ENCODE peak calls at places on chromosomes 11 and 22, in seven cellular contexts. One of them, this sample, is unnamed.
A peak's percentile ranks its signal among the peaks of the same experiment; 100 is the strongest.

GRCh38 chr22:17086301-17086700 is 1.5 kb downstream of the IL17RA start:
- DNase-seq in lower lobe of right lung: no peak
- DNase-seq in kidney epithelial cell: no peak
- DNase-seq in LNCaP clone FGC: no peak
- DNase-seq in suprapubic skin: peak; percentile 54
- DNase-seq in psoas muscle: no peak
- DNase-seq in IMR-90: no peak
- DNase-seq in this sample: no peak

GRCh38 chr11:73478737-73479347 is 102.6 kb downstream of the RELT start:
- DNase-seq in kidney epithelial cell: no peak
- DNase-seq in IMR-90: peak; percentile 42
- DNase-seq in LNCaP clone FGC: no peak
- DNase-seq in psoas muscle: no peak
- DNase-seq in lower lobe of right lung: no peak
- DNase-seq in suprapubic skin: no peak
- DNase-seq in this sample: no peak

GRCh38 chr11:107770546-107770945 is 58.7 kb upstream of the SLN start:
- DNase-seq in lower lobe of right lung: no peak
- DNase-seq in psoas muscle: no peak
- DNase-seq in suprapubic skin: no peak
- DNase-seq in kidney epithelial cell: peak; percentile 12
- DNase-seq in LNCaP clone FGC: no peak
- DNase-seq in IMR-90: peak; percentile 19
- DNase-seq in this sample: no peak

GRCh38 chr11:48058064-48058463 is 77.7 kb downstream of the PTPRJ start:
- DNase-seq in psoas muscle: no peak
- DNase-seq in LNCaP clone FGC: no peak
- DNase-seq in suprapubic skin: no peak
- DNase-seq in lower lobe of right lung: no peak
- DNase-seq in kidney epithelial cell: no peak
- DNase-seq in IMR-90: no peak
- DNase-seq in this sample: no peak

GRCh38 chr11:46121328-46121723 is at the start of gene PHF21A:
- DNase-seq in kidney epithelial cell: peak; percentile 38
- DNase-seq in lower lobe of right lung: peak; percentile 93
- DNase-seq in psoas muscle: peak; percentile 93
- DNase-seq in LNCaP clone FGC: peak; percentile 74
- DNase-seq in suprapubic skin: peak; percentile 89
- DNase-seq in IMR-90: peak; percentile 93
- DNase-seq in this sample: peak; percentile 91

GRCh38 chr11:129248618-129249017 is 56.5 kb upstream of the ARHGAP32 start:
- DNase-seq in IMR-90: peak; percentile 80
- DNase-seq in LNCaP clone FGC: no peak
- DNase-seq in psoas muscle: no peak
- DNase-seq in lower lobe of right lung: no peak
- DNase-seq in suprapubic skin: no peak
- DNase-seq in kidney epithelial cell: no peak
- DNase-seq in this sample: no peak

GRCh38 chr22:20953668-20954500 is 13.2 kb upstream of the AIFM3 start:
- DNase-seq in lower lobe of right lung: no peak
- DNase-seq in LNCaP clone FGC: no peak
- DNase-seq in IMR-90: peak; percentile 47
- DNase-seq in suprapubic skin: no peak
- DNase-seq in psoas muscle: peak; percentile 14
- DNase-seq in kidney epithelial cell: no peak
- DNase-seq in this sample: peak; percentile 32

GRCh38 chr22:43152355-43153071 is 1.2 kb downstream of the TSPO start:
- DNase-seq in suprapubic skin: peak; percentile 89
- DNase-seq in psoas muscle: peak; percentile 75
- DNase-seq in LNCaP clone FGC: peak; percentile 46
- DNase-seq in lower lobe of right lung: peak; percentile 91
- DNase-seq in IMR-90: peak; percentile 22
- DNase-seq in kidney epithelial cell: no peak
- DNase-seq in this sample: peak; percentile 60

GRCh38 chr11:72352859-72353551 is 81.3 kb downstream of the CLPB start:
- DNase-seq in LNCaP clone FGC: no peak
- DNase-seq in psoas muscle: no peak
- DNase-seq in lower lobe of right lung: no peak
- DNase-seq in suprapubic skin: no peak
- DNase-seq in IMR-90: peak; percentile 85
- DNase-seq in kidney epithelial cell: no peak
- DNase-seq in this sample: peak; percentile 59

GRCh38 chr22:40024201-40025061 is 29.7 kb downstream of the FAM83F start:
- DNase-seq in lower lobe of right lung: peak; percentile 82
- DNase-seq in kidney epithelial cell: no peak
- DNase-seq in LNCaP clone FGC: no peak
- DNase-seq in psoas muscle: peak; percentile 54
- DNase-seq in suprapubic skin: no peak
- DNase-seq in IMR-90: peak; percentile 51
- DNase-seq in this sample: peak; percentile 29

GRCh38 chr11:11708256-11708655 is 86.5 kb upstream of the GALNT18 start:
- DNase-seq in IMR-90: no peak
- DNase-seq in kidney epithelial cell: no peak
- DNase-seq in suprapubic skin: no peak
- DNase-seq in lower lobe of right lung: no peak
- DNase-seq in psoas muscle: no peak
- DNase-seq in LNCaP clone FGC: no peak
- DNase-seq in this sample: no peak

GRCh38 chr22:28034145-28034759 is 115.2 kb upstream of the PITPNB start:
- DNase-seq in psoas muscle: no peak
- DNase-seq in kidney epithelial cell: no peak
- DNase-seq in IMR-90: no peak
- DNase-seq in suprapubic skin: no peak
- DNase-seq in lower lobe of right lung: no peak
- DNase-seq in LNCaP clone FGC: no peak
- DNase-seq in this sample: no peak

GRCh38 chr11:65014146-65014960 is at the start of gene ARL2:
- DNase-seq in psoas muscle: no peak
- DNase-seq in IMR-90: no peak
- DNase-seq in lower lobe of right lung: no peak
- DNase-seq in kidney epithelial cell: no peak
- DNase-seq in LNCaP clone FGC: no peak
- DNase-seq in suprapubic skin: peak; percentile 87
- DNase-seq in this sample: no peak

GRCh38 chr22:21866821-21867527 is 471 bp downstream of the MAPK1 start:
- DNase-seq in lower lobe of right lung: peak; percentile 54
- DNase-seq in suprapubic skin: no peak
- DNase-seq in kidney epithelial cell: no peak
- DNase-seq in psoas muscle: no peak
- DNase-seq in LNCaP clone FGC: no peak
- DNase-seq in IMR-90: no peak
- DNase-seq in this sample: peak; percentile 22

GRCh38 chr11:613369-613968 is 2.3 kb downstream of the IRF7 start:
- DNase-seq in IMR-90: no peak
- DNase-seq in suprapubic skin: peak; percentile 92
- DNase-seq in LNCaP clone FGC: peak; percentile 51
- DNase-seq in kidney epithelial cell: no peak
- DNase-seq in lower lobe of right lung: peak; percentile 89
- DNase-seq in psoas muscle: no peak
- DNase-seq in this sample: peak; percentile 23

GRCh38 chr11:611001-611996 is 4.5 kb downstream of the IRF7 start:
- DNase-seq in psoas muscle: no peak
- DNase-seq in kidney epithelial cell: no peak
- DNase-seq in IMR-90: no peak
- DNase-seq in suprapubic skin: no peak
- DNase-seq in LNCaP clone FGC: no peak
- DNase-seq in lower lobe of right lung: no peak
- DNase-seq in this sample: no peak

GRCh38 chr11:612961-613300 is 2.8 kb downstream of the IRF7 start:
- DNase-seq in suprapubic skin: no peak
- DNase-seq in LNCaP clone FGC: no peak
- DNase-seq in lower lobe of right lung: no peak
- DNase-seq in kidney epithelial cell: no peak
- DNase-seq in psoas muscle: no peak
- DNase-seq in IMR-90: no peak
- DNase-seq in this sample: no peak

GRCh38 chr11:614091-614582 is 1.6 kb downstream of the IRF7 start:
- DNase-seq in LNCaP clone FGC: no peak
- DNase-seq in kidney epithelial cell: no peak
- DNase-seq in psoas muscle: no peak
- DNase-seq in suprapubic skin: no peak
- DNase-seq in IMR-90: no peak
- DNase-seq in lower lobe of right lung: no peak
- DNase-seq in this sample: peak; percentile 22

GRCh38 chr11:612201-612960 is 3.4 kb downstream of the IRF7 start:
- DNase-seq in IMR-90: peak; percentile 22
- DNase-seq in suprapubic skin: no peak
- DNase-seq in psoas muscle: peak; percentile 78
- DNase-seq in lower lobe of right lung: no peak
- DNase-seq in LNCaP clone FGC: peak; percentile 11
- DNase-seq in kidney epithelial cell: no peak
- DNase-seq in this sample: no peak
- TF ChIP-seq CTCF in IMR-90: peak; percentile 17
- TF ChIP-seq CTCF in suprapubic skin: no peak
- TF ChIP-seq CTCF in psoas muscle: peak; percentile 43
- TF ChIP-seq CTCF in lower lobe of right lung: no peak
- TF ChIP-seq CTCF in LNCaP clone FGC: peak; percentile 22
- TF ChIP-seq CTCF in kidney epithelial cell: peak; percentile 31
- TF ChIP-seq CTCF in this sample: no peak

DNA sequence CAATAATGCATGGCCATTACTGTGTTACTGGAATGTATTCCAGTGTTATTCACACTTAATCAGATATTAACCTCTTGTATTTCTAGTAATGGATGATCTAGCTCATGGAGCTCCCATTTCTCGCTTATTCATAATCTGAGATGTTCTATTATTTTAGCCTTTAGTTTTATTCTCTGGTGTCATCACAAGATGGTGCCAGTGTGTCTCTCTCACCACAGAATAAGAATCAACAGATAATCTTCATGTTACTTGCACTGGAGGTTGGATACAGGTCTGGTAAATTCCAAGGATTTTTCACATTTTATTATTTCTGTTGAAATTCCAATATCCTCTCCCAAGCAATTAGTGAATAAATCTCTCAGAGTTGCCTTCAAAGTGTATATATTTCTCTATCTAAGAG is 74.6 kb downstream of the CASP12 start:
- DNase-seq in lower lobe of right lung: no peak
- DNase-seq in IMR-90: no peak
- DNase-seq in kidney epithelial cell: no peak
- DNase-seq in suprapubic skin: no peak
- DNase-seq in LNCaP clone FGC: no peak
- DNase-seq in psoas muscle: no peak
- DNase-seq in this sample: no peak
- TF ChIP-seq CTCF in lower lobe of right lung: no peak
- TF ChIP-seq CTCF in IMR-90: no peak
- TF ChIP-seq CTCF in kidney epithelial cell: no peak
- TF ChIP-seq CTCF in suprapubic skin: no peak
- TF ChIP-seq CTCF in LNCaP clone FGC: no peak
- TF ChIP-seq CTCF in psoas muscle: peak; percentile 14
- TF ChIP-seq CTCF in this sample: no peak

DNA sequence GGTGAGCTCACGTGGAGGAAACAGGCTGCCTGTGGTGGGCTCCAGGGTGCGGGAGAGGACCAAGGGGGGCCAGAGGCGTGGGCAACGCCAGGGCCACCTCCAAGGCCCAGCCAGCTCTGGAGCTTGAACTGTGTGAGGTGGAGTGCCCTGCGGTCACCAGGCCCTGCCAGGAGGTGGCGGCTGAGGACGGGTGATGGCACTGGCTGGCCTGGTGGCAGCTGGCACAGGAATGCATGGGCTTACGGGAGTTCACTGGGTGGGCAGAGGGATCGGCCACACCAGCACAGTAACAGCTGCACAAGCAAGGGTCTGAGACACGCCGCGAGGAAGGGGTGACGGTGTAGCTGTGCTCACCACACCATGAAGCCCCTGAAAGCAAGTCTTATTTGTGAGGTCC is 15.8 kb downstream of the TOLLIP start:
- DNase-seq in IMR-90: no peak
- DNase-seq in kidney epithelial cell: no peak
- DNase-seq in suprapubic skin: peak; percentile 55
- DNase-seq in psoas muscle: no peak
- DNase-seq in LNCaP clone FGC: no peak
- DNase-seq in lower lobe of right lung: peak; percentile 46
- DNase-seq in this sample: no peak
- TF ChIP-seq CTCF in IMR-90: peak; percentile 23
- TF ChIP-seq CTCF in kidney epithelial cell: peak; percentile 40
- TF ChIP-seq CTCF in suprapubic skin: peak; percentile 17
- TF ChIP-seq CTCF in psoas muscle: peak; percentile 51
- TF ChIP-seq CTCF in LNCaP clone FGC: peak; percentile 66
- TF ChIP-seq CTCF in lower lobe of right lung: peak; percentile 26
- TF ChIP-seq CTCF in this sample: no peak

GRCh38 chr22:50010676-50011446 is 1.7 kb downstream of the IL17REL start:
- DNase-seq in psoas muscle: no peak
- DNase-seq in LNCaP clone FGC: no peak
- DNase-seq in kidney epithelial cell: no peak
- DNase-seq in lower lobe of right lung: peak; percentile 28
- DNase-seq in IMR-90: no peak
- DNase-seq in suprapubic skin: no peak
- DNase-seq in this sample: no peak

GRCh38 chr22:50014053-50014501 is 1.5 kb upstream of the IL17REL start:
- DNase-seq in kidney epithelial cell: no peak
- DNase-seq in IMR-90: no peak
- DNase-seq in suprapubic skin: no peak
- DNase-seq in psoas muscle: no peak
- DNase-seq in lower lobe of right lung: peak; percentile 39
- DNase-seq in LNCaP clone FGC: no peak
- DNase-seq in this sample: no peak

GRCh38 chr22:50014655-50015401 is 2.3 kb upstream of the IL17REL start:
- DNase-seq in lower lobe of right lung: peak; percentile 36
- DNase-seq in IMR-90: no peak
- DNase-seq in kidney epithelial cell: no peak
- DNase-seq in psoas muscle: no peak
- DNase-seq in suprapubic skin: peak; percentile 77
- DNase-seq in LNCaP clone FGC: no peak
- DNase-seq in this sample: no peak

GRCh38 chr22:50011447-50012200 is 941 bp downstream of the IL17REL start:
- DNase-seq in suprapubic skin: no peak
- DNase-seq in IMR-90: no peak
- DNase-seq in psoas muscle: no peak
- DNase-seq in lower lobe of right lung: peak; percentile 53
- DNase-seq in kidney epithelial cell: no peak
- DNase-seq in LNCaP clone FGC: no peak
- DNase-seq in this sample: no peak

DNA sequence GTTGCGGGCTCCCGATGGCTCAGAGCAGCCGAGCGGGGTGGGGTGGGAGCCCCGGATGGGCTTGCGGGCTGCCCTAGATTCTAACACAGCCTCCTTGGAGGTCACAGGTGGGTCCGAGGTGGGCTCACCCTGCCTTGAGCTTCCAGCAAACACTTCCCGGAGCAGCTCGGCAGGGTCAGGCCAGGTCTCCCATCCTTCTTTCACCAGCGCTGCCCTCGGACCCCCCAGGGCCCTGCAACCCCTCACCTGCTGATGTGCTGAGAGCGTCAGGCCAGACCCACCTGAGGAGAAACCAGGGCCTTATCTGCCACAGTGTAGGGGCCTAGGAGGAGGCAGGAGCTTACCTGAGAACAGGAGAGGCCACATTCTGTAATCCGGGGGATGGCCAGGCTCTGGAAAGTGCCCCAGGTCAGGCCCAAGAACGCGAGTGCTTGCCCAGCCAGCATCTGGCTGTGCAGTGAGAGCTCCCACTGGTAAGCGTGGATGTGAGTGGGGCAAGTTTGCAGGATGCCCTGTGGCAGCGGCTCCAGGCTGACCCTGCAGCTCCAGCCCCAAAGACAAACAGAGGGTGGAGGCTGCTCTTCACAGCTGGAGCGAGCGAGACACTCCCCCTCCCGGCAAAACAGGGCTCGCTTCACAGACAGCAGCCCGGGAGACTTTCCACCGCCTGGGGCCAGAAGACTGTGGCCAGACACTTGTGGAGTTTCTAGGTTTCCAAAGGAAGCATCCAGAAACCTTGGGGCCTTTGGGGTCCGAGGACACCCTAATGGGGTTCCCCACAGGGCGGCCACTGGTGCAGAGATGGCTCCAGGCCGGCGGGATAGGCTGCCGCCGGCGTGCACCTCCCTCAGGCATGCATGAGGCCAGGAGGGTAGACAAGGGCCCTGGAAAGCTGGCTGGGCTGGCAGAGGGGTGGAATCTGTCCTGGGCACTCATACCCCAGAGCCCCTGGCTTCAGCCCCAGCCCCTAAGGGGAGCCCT is at the start of gene IL17REL:
- DNase-seq in suprapubic skin: no peak
- DNase-seq in lower lobe of right lung: no peak
- DNase-seq in IMR-90: peak; percentile 10
- DNase-seq in kidney epithelial cell: no peak
- DNase-seq in psoas muscle: no peak
- DNase-seq in LNCaP clone FGC: no peak
- DNase-seq in this sample: peak; percentile 34
- TF ChIP-seq CTCF in suprapubic skin: peak; percentile 6
- TF ChIP-seq CTCF in lower lobe of right lung: no peak
- TF ChIP-seq CTCF in IMR-90: no peak
- TF ChIP-seq CTCF in kidney epithelial cell: peak; percentile 10
- TF ChIP-seq CTCF in psoas muscle: no peak
- TF ChIP-seq CTCF in LNCaP clone FGC: no peak
- TF ChIP-seq CTCF in this sample: peak; percentile 23

This sample was measured in uterus.